ENCODE peak calls at places on chromosomes 4 and X, in eight cellular contexts. L is upper lobe of left lung, W is HCT116, D is IMR-90, P is body of pancreas, A is HepG2, J is A549, Z is right lobe of liver. T is an unnamed sample.

GRCh38 chrX:39703307-39703706 is 394.5 kb downstream of the BCOR start:
- ATAC-seq in L (no peak), W (no peak), D (no peak), P (no peak), A (no peak), J (no peak), Z (peak), T (no peak)

GRCh38 chrX:23907106-23907495 is 637 bp downstream of the APOO start:
- ATAC-seq in L (peak), W (peak), D (peak), P (no peak), A (peak), J (peak), Z (no peak), T (no peak)

GRCh38 chrX:53398216-53398615 is 24.2 kb downstream of the SMC1A start:
- ATAC-seq in L (no peak), W (no peak), D (no peak), P (no peak), A (no peak), J (no peak), Z (no peak), T (no peak)

GRCh38 chr4:71553605-71554004 is 214.8 kb downstream of the SLC4A4 start:
- ATAC-seq in L (no peak), W (peak), D (peak), P (peak), A (peak), J (peak), Z (peak), T (no peak)

GRCh38 chr4:81839347-81840042 is 367.8 kb upstream of the RASGEF1B start:
- ATAC-seq in L (no peak), W (no peak), D (no peak), P (no peak), A (no peak), J (no peak), Z (no peak), T (no peak)

GRCh38 chr4:184529283-184529682 is 54.9 kb upstream of the IRF2 start:
- ATAC-seq in L (no peak), W (no peak), D (no peak), P (no peak), A (no peak), J (no peak), Z (no peak), T (no peak)

GRCh38 chr4:73985528-73985852 is 2.5 kb downstream of the PPBP start:
- ATAC-seq in L (no peak), W (no peak), D (no peak), P (no peak), A (no peak), J (no peak), Z (no peak), T (no peak)

GRCh38 chrX:340641-341423 is 22.2 kb upstream of the GTPBP6 start:
- ATAC-seq in L (no peak), W (no peak), D (no peak), P (peak), A (peak), J (no peak), Z (peak), T (no peak)

GRCh38 chr4:118703118-118703517 is 17.9 kb downstream of the METTL14 start:
- ATAC-seq in L (no peak), W (no peak), D (no peak), P (no peak), A (peak), J (no peak), Z (peak), T (no peak)

GRCh38 chr4:115366390-115366789 is 253.0 kb upstream of the NDST4 start:
- ATAC-seq in L (peak), W (no peak), D (no peak), P (no peak), A (no peak), J (no peak), Z (peak), T (no peak)

GRCh38 chr4:162111078-162111477 is 52.7 kb downstream of the FSTL5 start:
- ATAC-seq in L (no peak), W (no peak), D (no peak), P (no peak), A (no peak), J (no peak), Z (no peak), T (no peak)

GRCh38 chr4:27930291-27930690 is 1069.7 kb downstream of the STIM2 start:
- ATAC-seq in L (no peak), W (no peak), D (no peak), P (no peak), A (no peak), J (no peak), Z (no peak), T (no peak)

GRCh38 chr4:174859904-174860303 is 30.9 kb upstream of the GLRA3 start:
- ATAC-seq in L (no peak), W (no peak), D (no peak), P (no peak), A (no peak), J (no peak), Z (no peak), T (no peak)

GRCh38 chrX:129574214-129574613 is 34.2 kb downstream of the OCRL start:
- ATAC-seq in L (no peak), W (no peak), D (no peak), P (no peak), A (no peak), J (no peak), Z (no peak), T (no peak)

GRCh38 chr4:86855572-86855971 is 6.4 kb upstream of the SLC10A6 start:
- ATAC-seq in L (no peak), W (peak), D (peak), P (no peak), A (no peak), J (no peak), Z (no peak), T (no peak)

GRCh38 chr4:83172371-83172770 is 57.8 kb upstream of the PLAC8 start:
- ATAC-seq in L (no peak), W (no peak), D (no peak), P (no peak), A (no peak), J (no peak), Z (no peak), T (no peak)

GRCh38 chr4:168787334-168787733 is 222.7 kb downstream of the CBR4 start:
- ATAC-seq in L (no peak), W (no peak), D (no peak), P (no peak), A (no peak), J (peak), Z (no peak), T (no peak)

GRCh38 chrX:133384454-133384853 is 30.8 kb downstream of the GPC4 start:
- ATAC-seq in L (no peak), W (no peak), D (no peak), P (no peak), A (no peak), J (no peak), Z (no peak), T (no peak)

GRCh38 chr4:73750730-73751129 is 10.4 kb downstream of the CXCL8 start:
- ATAC-seq in L (no peak), W (no peak), D (no peak), P (no peak), A (no peak), J (no peak), Z (no peak), T (no peak)

GRCh38 chr4:182478475-182478874 is 235.3 kb downstream of the TENM3 start:
- ATAC-seq in L (no peak), W (peak), D (peak), P (no peak), A (peak), J (peak), Z (peak), T (no peak)

GRCh38 chrX:133723930-133724329 is 261.5 kb downstream of the GPC3 start:
- ATAC-seq in L (no peak), W (no peak), D (no peak), P (peak), A (peak), J (no peak), Z (no peak), T (no peak)

GRCh38 chr4:151322565-151322964 is 2.8 kb downstream of the SH3D19 start:
- ATAC-seq in L (no peak), W (no peak), D (no peak), P (no peak), A (no peak), J (no peak), Z (no peak), T (no peak)

GRCh38 chr4:153465583-153465921 is 608 bp upstream of the TMEM131L start:
- ATAC-seq in L (peak), W (peak), D (peak), P (peak), A (peak), J (peak), Z (peak), T (peak)

GRCh38 chrX:95836517-95836916 is 848.1 kb upstream of the DIAPH2 start:
- ATAC-seq in L (no peak), W (no peak), D (no peak), P (no peak), A (no peak), J (no peak), Z (no peak), T (no peak)

GRCh38 chrX:145923376-145923775 is 105.7 kb downstream of the SLITRK2 start:
- ATAC-seq in L (no peak), W (no peak), D (no peak), P (no peak), A (no peak), J (no peak), Z (no peak), T (no peak)

DNA sequence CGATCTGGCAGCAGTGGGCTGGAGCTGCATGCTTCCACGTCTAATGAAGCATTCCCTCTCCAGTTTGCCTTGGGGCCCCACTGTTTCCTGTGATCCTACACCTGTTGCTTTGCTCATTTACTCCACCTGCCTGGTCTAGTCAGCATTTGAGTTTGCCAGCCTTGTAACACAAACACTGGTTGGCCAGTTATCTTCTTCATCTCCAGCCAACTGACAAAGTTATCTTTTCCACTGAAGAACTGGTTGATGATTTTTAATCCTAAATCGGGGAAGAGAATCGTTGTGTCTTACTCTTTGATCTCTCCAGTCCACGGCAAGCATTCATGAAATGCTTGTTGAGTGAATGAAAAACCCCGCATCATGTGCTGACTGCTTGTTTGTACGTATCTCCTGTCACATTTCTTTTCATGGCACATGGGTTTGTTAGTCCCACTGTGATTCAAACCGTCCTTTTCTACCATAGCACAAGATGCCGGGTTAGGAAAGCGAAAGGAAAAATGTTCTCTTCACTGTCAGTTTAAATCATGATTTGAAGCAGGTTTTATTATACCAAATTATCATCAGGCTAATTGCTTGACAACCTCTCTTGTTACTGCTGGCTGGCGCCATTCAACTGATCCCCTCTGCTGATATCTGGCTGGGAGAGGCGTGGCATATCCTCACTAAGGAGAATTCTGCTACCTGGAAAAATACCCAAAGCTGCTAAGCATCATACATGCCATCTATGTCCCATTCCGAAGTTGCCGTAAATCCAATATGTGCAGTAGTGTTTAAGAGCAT is 144.8 kb downstream of the SHROOM3 start:
- ATAC-seq in L (no peak), W (no peak), D (no peak), P (no peak), A (no peak), J (no peak), Z (no peak), T (no peak)
- H3K4me3 ChIP-seq in L (no peak), W (no peak), D (no peak), P (no peak), A (no peak), J (no peak), Z (no peak), T (no peak)

GRCh38 chr4:101938836-101939235 is 148.3 kb downstream of the BANK1 start:
- ATAC-seq in L (no peak), W (no peak), D (no peak), P (no peak), A (no peak), J (no peak), Z (no peak), T (no peak)
- TF ChIP-seq POLR2A in L (no peak), W (no peak), D (no peak), P (no peak), A (no peak), J (no peak), Z (no peak), T (no peak)

DNA sequence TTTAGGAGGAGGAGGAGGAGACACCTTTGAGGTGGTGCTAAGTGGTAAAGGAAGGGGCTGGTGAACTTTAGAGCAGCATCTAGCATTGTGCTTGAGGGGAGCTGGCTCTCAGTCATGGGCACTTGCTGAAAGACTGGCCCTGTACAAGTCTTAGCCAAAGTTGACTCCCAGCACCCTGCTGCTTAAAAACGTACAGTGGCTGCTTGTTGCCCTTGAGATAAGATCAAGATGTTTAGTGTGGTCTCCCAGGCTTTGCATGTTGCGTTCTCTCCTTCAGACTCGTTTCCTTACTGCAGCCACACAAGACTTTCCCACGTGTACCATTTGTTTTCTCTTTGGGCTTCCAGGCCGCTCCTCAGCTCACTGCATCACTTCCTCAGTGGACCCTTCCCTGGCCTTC is 1.8 kb downstream of the MED28 start:
- ATAC-seq in L (no peak), W (no peak), D (no peak), P (no peak), A (no peak), J (no peak), Z (no peak), T (no peak)
- H3K4me3 ChIP-seq in L (peak), W (no peak), D (no peak), P (no peak), A (peak), J (no peak), Z (no peak), T (peak)

GRCh38 chr4:517061-517805 is 18.2 kb downstream of the PIGG start:
- ATAC-seq in L (no peak), W (no peak), D (no peak), P (no peak), A (no peak), J (no peak), Z (no peak), T (no peak)

GRCh38 chr4:513327-513726 is 14.3 kb downstream of the PIGG start:
- ATAC-seq in L (no peak), W (no peak), D (no peak), P (no peak), A (no peak), J (no peak), Z (no peak), T (no peak)

GRCh38 chr4:517806-518070 is 18.7 kb downstream of the PIGG start:
- ATAC-seq in L (no peak), W (no peak), D (no peak), P (no peak), A (no peak), J (no peak), Z (no peak), T (no peak)

GRCh38 chr4:518569-519083 is 19.6 kb downstream of the PIGG start:
- ATAC-seq in L (no peak), W (no peak), D (no peak), P (no peak), A (no peak), J (no peak), Z (no peak), T (no peak)

DNA sequence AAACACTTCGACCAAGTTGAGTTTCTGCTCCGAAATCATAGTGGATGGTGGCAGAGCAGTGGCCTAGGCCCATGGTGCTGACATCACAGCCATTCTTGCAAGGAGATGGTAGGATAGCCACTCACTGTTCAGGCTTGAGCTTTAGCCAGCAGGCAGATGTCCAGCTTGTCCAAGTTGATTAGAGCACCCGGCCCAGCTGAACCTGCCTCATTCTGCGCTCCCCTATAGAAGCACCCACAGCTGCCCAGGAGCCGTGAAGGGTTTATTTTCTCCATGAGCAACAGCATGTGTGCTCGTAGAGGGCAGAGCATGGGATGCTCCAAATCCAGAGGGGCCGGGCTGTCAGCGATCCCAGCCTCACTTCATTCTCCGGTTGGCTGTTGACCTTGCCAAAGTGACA is 16.2 kb downstream of the PIGG start:
- ATAC-seq in L (no peak), W (no peak), D (no peak), P (no peak), A (no peak), J (no peak), Z (no peak), T (no peak)
- TF ChIP-seq POLR2A in L (no peak), W (no peak), D (no peak), P (no peak), A (no peak), J (no peak), Z (no peak), T (no peak)

DNA sequence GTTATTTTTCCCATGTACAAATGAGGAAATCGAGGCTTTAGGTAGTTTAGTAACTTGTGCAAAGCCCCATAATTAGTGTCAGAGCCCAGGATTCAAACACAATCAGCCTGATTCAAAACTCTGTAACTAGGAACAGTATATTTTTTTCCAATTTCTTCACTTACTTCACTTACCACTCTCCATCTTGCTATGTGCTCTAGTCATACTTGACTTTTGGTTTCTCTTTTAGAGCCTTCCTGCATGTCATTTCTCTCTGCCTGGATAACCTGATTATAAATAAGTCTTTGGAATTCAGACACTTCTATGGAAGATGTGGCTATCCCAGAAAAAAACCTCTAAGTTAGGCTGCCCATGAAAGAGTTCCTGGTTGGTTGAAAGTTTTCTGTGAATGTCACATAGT is 22.2 kb downstream of the SATL1 start:
- ATAC-seq in L (no peak), W (no peak), D (no peak), P (no peak), A (no peak), J (no peak), Z (no peak), T (no peak)
- H3K4me3 ChIP-seq in L (no peak), W (no peak), D (no peak), P (no peak), A (no peak), J (no peak), Z (no peak), T (no peak)

GRCh38 chr4:3186609-3187008 is 62.4 kb upstream of the MSANTD1 start:
- ATAC-seq in L (no peak), W (no peak), D (no peak), P (no peak), A (no peak), J (no peak), Z (no peak), T (no peak)

GRCh38 chr4:3190549-3190948 is 58.4 kb upstream of the MSANTD1 start:
- ATAC-seq in L (no peak), W (no peak), D (no peak), P (no peak), A (no peak), J (no peak), Z (no peak), T (no peak)

GRCh38 chr4:3188118-3188517 is 60.8 kb upstream of the MSANTD1 start:
- ATAC-seq in L (no peak), W (no peak), D (no peak), P (no peak), A (no peak), J (no peak), Z (no peak), T (no peak)

GRCh38 chr4:3192188-3192587 is 56.8 kb upstream of the MSANTD1 start:
- ATAC-seq in L (no peak), W (no peak), D (peak), P (no peak), A (no peak), J (no peak), Z (no peak), T (no peak)

GRCh38 chr4:3189459-3189858 is 59.5 kb upstream of the MSANTD1 start:
- ATAC-seq in L (no peak), W (no peak), D (no peak), P (no peak), A (no peak), J (no peak), Z (no peak), T (no peak)
- TF ChIP-seq POLR2A in L (no peak), W (no peak), D (no peak), P (no peak), A (no peak), J (no peak), Z (no peak), T (no peak)

DNA sequence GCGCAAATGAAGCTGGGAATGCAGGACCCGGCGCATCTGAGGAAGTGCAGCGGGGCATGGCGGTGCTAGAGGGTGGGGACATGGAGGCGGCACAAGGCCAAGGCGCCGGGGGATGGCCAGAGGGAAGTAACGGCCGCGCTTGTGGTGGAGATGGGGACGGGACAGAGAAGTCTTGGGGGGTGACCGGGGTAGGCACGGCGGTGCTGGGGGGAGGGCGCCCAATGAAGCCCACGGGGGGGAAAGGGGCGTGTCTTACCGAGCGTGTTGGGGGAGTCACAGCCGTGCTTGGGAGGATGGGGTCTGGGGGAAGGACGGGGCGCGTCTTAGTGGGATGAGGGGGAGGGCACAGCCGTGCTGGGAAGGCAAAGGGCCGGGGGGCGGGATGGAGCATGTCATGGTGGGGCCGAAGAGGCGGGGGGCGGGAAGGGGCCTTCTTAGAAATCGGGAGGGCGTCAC is 984 bp downstream of the ARSD start:
- ATAC-seq in L (peak), W (peak), D (peak), P (peak), A (peak), J (peak), Z (peak), T (peak)
- H3K4me3 ChIP-seq in L (peak), W (peak), D (peak), P (no peak), A (peak), J (peak), Z (peak), T (peak)

DNA sequence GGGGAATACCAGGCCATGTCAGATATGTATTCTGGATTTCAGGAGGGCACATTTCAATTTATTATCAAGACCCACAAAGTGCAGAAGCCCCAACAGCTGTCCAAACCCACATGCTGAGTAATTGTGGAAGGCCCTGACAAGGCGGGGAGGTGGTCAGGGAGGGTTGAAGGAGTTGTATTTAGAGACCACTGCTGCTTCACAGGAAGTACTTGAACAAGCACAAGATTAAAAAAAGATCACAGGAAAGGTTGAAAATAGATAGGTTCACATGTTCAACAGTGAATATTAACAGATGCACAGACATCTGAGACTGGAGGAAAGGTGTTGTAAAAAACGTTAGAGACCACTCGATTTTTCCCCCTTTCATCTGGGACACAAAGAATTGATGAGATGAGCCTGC is 17.9 kb downstream of the ATP8A1 start:
- ATAC-seq in L (no peak), W (no peak), D (no peak), P (no peak), A (no peak), J (no peak), Z (no peak), T (no peak)
- TF ChIP-seq POLR2A in L (no peak), W (no peak), D (no peak), P (no peak), A (no peak), J (no peak), Z (no peak), T (no peak)